ENCODE peak calls at places on chromosomes 4 and X, in seven cellular contexts. One of them, this sample, is unnamed.

GRCh38 chr4:79958511-79959264 is 114.3 kb downstream of the ANTXR2 start:
- DNase-seq in psoas muscle: no peak
- DNase-seq in kidney: no peak
- DNase-seq in aorta: no peak
- DNase-seq in OCI-LY7: no peak
- DNase-seq in heart right ventricle: no peak
- DNase-seq in left lung: no peak
- DNase-seq in this sample: no peak

GRCh38 chr4:69831646-69832325 is 28.2 kb downstream of the SULT1E1 start:
- DNase-seq in psoas muscle: no peak
- DNase-seq in kidney: no peak
- DNase-seq in aorta: no peak
- DNase-seq in OCI-LY7: no peak
- DNase-seq in heart right ventricle: no peak
- DNase-seq in left lung: peak; percentile 80
- DNase-seq in this sample: peak; percentile 18

GRCh38 chr4:106266201-106266600 is 49.8 kb downstream of the TBCK start:
- DNase-seq in psoas muscle: no peak
- DNase-seq in kidney: no peak
- DNase-seq in aorta: no peak
- DNase-seq in OCI-LY7: peak; percentile 46
- DNase-seq in heart right ventricle: no peak
- DNase-seq in left lung: no peak
- DNase-seq in this sample: no peak

GRCh38 chr4:11485926-11486325 is 57.2 kb upstream of the HS3ST1 start:
- DNase-seq in psoas muscle: no peak
- DNase-seq in kidney: no peak
- DNase-seq in aorta: no peak
- DNase-seq in OCI-LY7: no peak
- DNase-seq in heart right ventricle: no peak
- DNase-seq in left lung: no peak
- DNase-seq in this sample: no peak

GRCh38 chr4:175536852-175537453 is 275.1 kb downstream of the GPM6A start:
- DNase-seq in psoas muscle: no peak
- DNase-seq in kidney: no peak
- DNase-seq in aorta: no peak
- DNase-seq in OCI-LY7: peak; percentile 82
- DNase-seq in heart right ventricle: no peak
- DNase-seq in left lung: no peak
- DNase-seq in this sample: no peak

GRCh38 chr4:37745946-37746345 is 59.8 kb upstream of the RELL1 start:
- DNase-seq in psoas muscle: no peak
- DNase-seq in kidney: no peak
- DNase-seq in aorta: no peak
- DNase-seq in OCI-LY7: no peak
- DNase-seq in heart right ventricle: no peak
- DNase-seq in left lung: no peak
- DNase-seq in this sample: no peak

GRCh38 chrX:65406532-65406931 is 128.1 kb downstream of the LAS1L start:
- DNase-seq in psoas muscle: no peak
- DNase-seq in kidney: peak; percentile 41
- DNase-seq in aorta: peak; percentile 73
- DNase-seq in OCI-LY7: no peak
- DNase-seq in heart right ventricle: no peak
- DNase-seq in left lung: peak; percentile 64
- DNase-seq in this sample: no peak

GRCh38 chrX:39854772-39855747 is 242.7 kb downstream of the BCOR start:
- DNase-seq in psoas muscle: no peak
- DNase-seq in kidney: no peak
- DNase-seq in aorta: no peak
- DNase-seq in OCI-LY7: peak; percentile 57
- DNase-seq in heart right ventricle: no peak
- DNase-seq in left lung: no peak
- DNase-seq in this sample: peak; percentile 86

GRCh38 chrX:110563276-110563675 is 204.6 kb downstream of the RTL9 start:
- DNase-seq in psoas muscle: no peak
- DNase-seq in kidney: no peak
- DNase-seq in aorta: no peak
- DNase-seq in OCI-LY7: no peak
- DNase-seq in heart right ventricle: no peak
- DNase-seq in left lung: no peak
- DNase-seq in this sample: no peak

GRCh38 chrX:11397680-11398079 is 104.5 kb downstream of the AMELX start:
- DNase-seq in psoas muscle: no peak
- DNase-seq in kidney: no peak
- DNase-seq in aorta: no peak
- DNase-seq in OCI-LY7: no peak
- DNase-seq in heart right ventricle: no peak
- DNase-seq in left lung: no peak
- DNase-seq in this sample: no peak

GRCh38 chr4:114807759-114808404 is 209.3 kb downstream of the UGT8 start:
- DNase-seq in psoas muscle: no peak
- DNase-seq in kidney: no peak
- DNase-seq in aorta: no peak
- DNase-seq in OCI-LY7: peak; percentile 55
- DNase-seq in heart right ventricle: no peak
- DNase-seq in left lung: peak; percentile 33
- DNase-seq in this sample: peak; percentile 16

GRCh38 chrX:51893931-51894696 is 691 bp downstream of the MAGED1 start:
- DNase-seq in psoas muscle: no peak
- DNase-seq in kidney: no peak
- DNase-seq in aorta: peak; percentile 65
- DNase-seq in OCI-LY7: peak; percentile 10
- DNase-seq in heart right ventricle: peak; percentile 32
- DNase-seq in left lung: peak; percentile 42
- DNase-seq in this sample: no peak

GRCh38 chr4:148845609-148846008 is 403.4 kb upstream of the NR3C2 start:
- DNase-seq in psoas muscle: no peak
- DNase-seq in kidney: no peak
- DNase-seq in aorta: no peak
- DNase-seq in OCI-LY7: no peak
- DNase-seq in heart right ventricle: no peak
- DNase-seq in left lung: no peak
- DNase-seq in this sample: no peak

GRCh38 chrX:104318330-104319009 is 63.7 kb upstream of the ESX1 start:
- DNase-seq in psoas muscle: no peak
- DNase-seq in kidney: no peak
- DNase-seq in aorta: no peak
- DNase-seq in OCI-LY7: no peak
- DNase-seq in heart right ventricle: no peak
- DNase-seq in left lung: no peak
- DNase-seq in this sample: no peak

GRCh38 chr4:182492456-182492855 is 249.3 kb downstream of the TENM3 start:
- DNase-seq in psoas muscle: no peak
- DNase-seq in kidney: no peak
- DNase-seq in aorta: no peak
- DNase-seq in OCI-LY7: no peak
- DNase-seq in heart right ventricle: no peak
- DNase-seq in left lung: no peak
- DNase-seq in this sample: no peak

GRCh38 chrX:133655262-133655913 is 240.1 kb upstream of the GPC4 start:
- DNase-seq in psoas muscle: no peak
- DNase-seq in kidney: no peak
- DNase-seq in aorta: no peak
- DNase-seq in OCI-LY7: no peak
- DNase-seq in heart right ventricle: no peak
- DNase-seq in left lung: no peak
- DNase-seq in this sample: no peak

GRCh38 chr4:173270312-173271027 is 63.7 kb downstream of the HMGB2 start:
- DNase-seq in psoas muscle: no peak
- DNase-seq in kidney: no peak
- DNase-seq in aorta: no peak
- DNase-seq in OCI-LY7: no peak
- DNase-seq in heart right ventricle: peak; percentile 10
- DNase-seq in left lung: no peak
- DNase-seq in this sample: no peak

GRCh38 chr4:33715996-33716395 is 2528.3 kb downstream of the ARAP2 start:
- DNase-seq in psoas muscle: no peak
- DNase-seq in kidney: no peak
- DNase-seq in aorta: no peak
- DNase-seq in OCI-LY7: no peak
- DNase-seq in heart right ventricle: no peak
- DNase-seq in left lung: no peak
- DNase-seq in this sample: no peak

GRCh38 chr4:155946486-155946885 is 7.2 kb downstream of the CTSO start:
- DNase-seq in psoas muscle: no peak
- DNase-seq in kidney: no peak
- DNase-seq in aorta: no peak
- DNase-seq in OCI-LY7: no peak
- DNase-seq in heart right ventricle: no peak
- DNase-seq in left lung: no peak
- DNase-seq in this sample: no peak

GRCh38 chrX:7073336-7073735 is 74.2 kb upstream of the STS start:
- DNase-seq in psoas muscle: no peak
- DNase-seq in kidney: no peak
- DNase-seq in aorta: no peak
- DNase-seq in OCI-LY7: no peak
- DNase-seq in heart right ventricle: no peak
- DNase-seq in left lung: no peak
- DNase-seq in this sample: no peak

GRCh38 chrX:7074135-7074907 is 73.2 kb upstream of the STS start:
- DNase-seq in psoas muscle: no peak
- DNase-seq in kidney: no peak
- DNase-seq in aorta: no peak
- DNase-seq in OCI-LY7: no peak
- DNase-seq in heart right ventricle: no peak
- DNase-seq in left lung: no peak
- DNase-seq in this sample: no peak

GRCh38 chrX:7076245-7076661 is 71.3 kb upstream of the STS start:
- DNase-seq in psoas muscle: no peak
- DNase-seq in kidney: no peak
- DNase-seq in aorta: no peak
- DNase-seq in OCI-LY7: no peak
- DNase-seq in heart right ventricle: no peak
- DNase-seq in left lung: no peak
- DNase-seq in this sample: no peak

GRCh38 chrX:7072856-7073255 is 74.7 kb upstream of the STS start:
- DNase-seq in psoas muscle: no peak
- DNase-seq in kidney: no peak
- DNase-seq in aorta: no peak
- DNase-seq in OCI-LY7: no peak
- DNase-seq in heart right ventricle: no peak
- DNase-seq in left lung: no peak
- DNase-seq in this sample: no peak

DNA sequence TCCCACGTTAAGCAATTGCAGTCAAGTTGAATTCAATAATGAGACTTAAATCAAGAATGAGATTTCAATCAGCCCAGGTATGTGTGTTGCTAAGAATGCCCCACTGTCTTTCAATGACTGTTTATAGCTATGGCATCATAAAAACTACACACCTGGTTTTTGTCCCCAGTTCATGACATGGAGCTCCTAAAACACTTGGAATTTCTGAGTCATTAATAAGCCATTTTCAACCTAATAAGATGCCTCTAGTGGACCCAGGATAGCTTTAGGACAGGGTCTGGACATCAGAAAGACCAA is 72.7 kb upstream of the STS start:
- DNase-seq in psoas muscle: no peak
- DNase-seq in kidney: no peak
- DNase-seq in aorta: no peak
- DNase-seq in OCI-LY7: no peak
- DNase-seq in heart right ventricle: no peak
- DNase-seq in left lung: no peak
- DNase-seq in this sample: no peak
- H3K27ac ChIP-seq in psoas muscle: no peak overlapping the region
- H3K27ac ChIP-seq in kidney: no peak overlapping the region
- H3K27ac ChIP-seq in aorta: no peak overlapping the region
- H3K27ac ChIP-seq in OCI-LY7: no peak overlapping the region
- H3K27ac ChIP-seq in heart right ventricle: no peak overlapping the region
- H3K27ac ChIP-seq in left lung: no peak overlapping the region
- H3K27ac ChIP-seq in this sample: no peak overlapping the region

DNA sequence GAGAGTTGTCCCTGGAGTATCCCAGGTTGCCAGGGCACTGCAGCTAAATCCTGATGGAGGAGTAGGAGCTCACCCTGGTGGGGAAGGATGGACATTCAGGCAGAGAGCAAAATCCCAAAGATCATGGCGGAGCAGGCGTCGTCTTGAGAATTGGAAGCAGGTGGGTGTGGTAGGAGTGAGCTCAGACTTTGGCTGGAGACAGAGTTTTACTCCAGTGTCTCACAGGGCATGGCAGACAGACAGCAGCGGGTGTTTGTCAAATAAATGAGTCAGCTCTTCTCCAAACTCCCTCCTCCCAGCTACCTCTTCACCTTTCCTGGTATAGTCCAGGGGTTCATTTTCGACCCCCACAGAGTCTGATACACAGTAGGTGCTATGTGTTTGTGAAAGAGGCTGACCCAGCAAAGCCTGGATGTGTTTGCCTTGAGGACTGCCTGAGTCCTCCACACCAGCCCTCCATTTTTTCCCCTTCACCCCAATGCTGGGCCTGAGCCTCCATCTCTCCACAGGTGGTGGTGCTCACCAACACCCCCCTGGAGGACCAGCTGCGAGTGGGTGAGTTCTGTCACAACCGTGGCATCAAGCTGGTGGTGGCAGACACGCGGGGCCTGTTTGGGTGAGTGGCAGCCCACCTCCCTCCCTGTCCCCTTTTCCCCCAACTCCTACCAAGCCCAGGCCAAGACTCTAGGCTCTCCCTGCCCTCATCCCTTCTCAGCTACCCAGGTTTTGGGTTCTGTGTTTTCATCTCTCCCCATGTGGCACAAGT is 6.9 kb downstream of the UBA1 start:
- DNase-seq in psoas muscle: peak; percentile 63
- DNase-seq in kidney: no peak
- DNase-seq in aorta: peak; percentile 76
- DNase-seq in OCI-LY7: no peak
- DNase-seq in heart right ventricle: no peak
- DNase-seq in left lung: no peak
- DNase-seq in this sample: no peak
- H3K27ac ChIP-seq in psoas muscle: peak overlapping the region; percentile 71
- H3K27ac ChIP-seq in kidney: no peak overlapping the region
- H3K27ac ChIP-seq in aorta: no peak overlapping the region
- H3K27ac ChIP-seq in OCI-LY7: no peak overlapping the region
- H3K27ac ChIP-seq in heart right ventricle: peak overlapping the region; percentile 20
- H3K27ac ChIP-seq in left lung: no peak overlapping the region
- H3K27ac ChIP-seq in this sample: no peak overlapping the region

DNA sequence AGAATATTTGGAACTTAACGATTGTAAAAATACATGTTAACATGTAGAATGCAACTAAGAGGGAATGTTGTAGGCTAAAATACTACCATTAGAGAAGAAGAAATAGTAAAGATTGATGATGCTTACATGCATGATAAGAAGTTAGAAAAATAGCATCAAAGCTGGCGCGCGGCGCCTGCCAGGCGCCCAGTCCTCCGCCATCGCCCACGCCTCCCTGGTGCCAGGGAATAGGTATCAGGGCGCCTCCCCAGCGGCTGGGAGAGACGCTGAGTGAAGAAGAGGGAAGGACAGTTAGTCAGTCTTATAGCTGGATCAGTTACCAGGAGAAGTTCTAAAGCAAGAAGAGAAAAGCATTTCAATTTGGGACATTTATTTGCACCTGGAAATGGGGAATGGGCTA is 36.0 kb downstream of the NSUN7 start:
- DNase-seq in psoas muscle: no peak
- DNase-seq in kidney: peak; percentile 61
- DNase-seq in aorta: no peak
- DNase-seq in OCI-LY7: no peak
- DNase-seq in heart right ventricle: no peak
- DNase-seq in left lung: no peak
- DNase-seq in this sample: no peak
- H3K27ac ChIP-seq in psoas muscle: no peak overlapping the region
- H3K27ac ChIP-seq in kidney: no peak overlapping the region
- H3K27ac ChIP-seq in aorta: no peak overlapping the region
- H3K27ac ChIP-seq in OCI-LY7: no peak overlapping the region
- H3K27ac ChIP-seq in heart right ventricle: no peak overlapping the region
- H3K27ac ChIP-seq in left lung: no peak overlapping the region
- H3K27ac ChIP-seq in this sample: no peak overlapping the region

GRCh38 chr4:8427761-8428287 is 12.7 kb downstream of the ACOX3 start:
- DNase-seq in psoas muscle: no peak
- DNase-seq in kidney: no peak
- DNase-seq in aorta: no peak
- DNase-seq in OCI-LY7: peak; percentile 73
- DNase-seq in heart right ventricle: peak; percentile 39
- DNase-seq in left lung: no peak
- DNase-seq in this sample: no peak
- H3K27ac ChIP-seq in psoas muscle: peak overlapping the region; percentile 92
- H3K27ac ChIP-seq in kidney: peak overlapping the region; percentile 66
- H3K27ac ChIP-seq in aorta: peak overlapping the region; percentile 72
- H3K27ac ChIP-seq in OCI-LY7: no peak overlapping the region
- H3K27ac ChIP-seq in heart right ventricle: peak overlapping the region; percentile 91
- H3K27ac ChIP-seq in left lung: peak overlapping the region; percentile 73
- H3K27ac ChIP-seq in this sample: peak overlapping the region; percentile 67

This sample was measured in CD8-positive, alpha-beta memory T cell.